ENCODE peak calls at places on chromosomes 2 and 18, in six cellular contexts. V is EL, R is left ventricle myocardium inferior, D is LoVo, H is pancreas, K is A549. J is an unnamed sample.

GRCh38 chr2:3041841-3042600 is 335.6 kb downstream of the EIPR1 start:
- DNase-seq in H (peak; percentile 82), V (no peak), K (no peak), R (peak; percentile 66), D (no peak), J (no peak)

GRCh38 chr2:222057249-222058073 is 241.3 kb downstream of the PAX3 start:
- DNase-seq in V (peak; percentile 13), D (peak; percentile 27), K (peak; percentile 10), R (no peak), H (no peak), J (peak; percentile 33)

GRCh38 chr2:26333286-26333685 is 12.7 kb upstream of the SELENOI start:
- DNase-seq in V (no peak), R (no peak), K (no peak), D (no peak), H (no peak), J (no peak)

GRCh38 chr2:17375262-17375661 is 143.0 kb downstream of the RAD51AP2 start:
- DNase-seq in V (no peak), K (no peak), D (no peak), H (no peak), R (no peak), J (no peak)

GRCh38 chr18:68056936-68057335 is 540.4 kb upstream of the DSEL start:
- DNase-seq in H (no peak), D (no peak), R (no peak), K (no peak), V (peak; percentile 29), J (no peak)

GRCh38 chr2:64225491-64225890 is 81.3 kb upstream of the PELI1 start:
- DNase-seq in H (no peak), R (no peak), K (no peak), D (no peak), V (peak; percentile 50), J (no peak)

GRCh38 chr18:48293954-48294893 is 115.0 kb downstream of the ZBTB7C start:
- DNase-seq in V (peak; percentile 11), H (no peak), K (no peak), R (no peak), D (no peak), J (no peak)

GRCh38 chr2:7053650-7054262 is 136.5 kb downstream of the RNF144A start:
- DNase-seq in R (no peak), H (peak; percentile 88), K (no peak), V (no peak), D (no peak), J (no peak)

GRCh38 chr2:31365834-31366505 is 48.6 kb downstream of the XDH start:
- DNase-seq in R (no peak), D (no peak), K (no peak), H (no peak), V (no peak), J (no peak)

GRCh38 chr2:98142106-98142815 is 55.3 kb downstream of the VWA3B start:
- DNase-seq in H (no peak), K (no peak), V (no peak), D (no peak), R (no peak), J (no peak)

GRCh38 chr2:207311316-207312005 is 145.7 kb upstream of the KLF7 start:
- DNase-seq in D (peak; percentile 41), H (no peak), R (no peak), V (peak; percentile 95), K (peak; percentile 11), J (peak; percentile 96)

GRCh38 chr18:59695551-59695950 is 1.7 kb downstream of the CCBE1 start:
- DNase-seq in H (no peak), K (no peak), R (no peak), V (no peak), D (no peak), J (no peak)

J was measured in A172.